ENCODE peak calls at places on chromosomes 3 and 15, in five cellular contexts. One of them, this sample, is unnamed.

GRCh38 chr15:45200799-45201556 is 13.2 kb upstream of the SHF start:
- DNase-seq in endothelial cell: peak; percentile 79
- DNase-seq in kidney tubule cell: peak; percentile 92
- DNase-seq in GM06990: peak; percentile 89
- DNase-seq in sciatic nerve: peak; percentile 93
- DNase-seq in this sample: peak; percentile 86

GRCh38 chr15:98745179-98745578 is 96.8 kb downstream of the IGF1R start:
- DNase-seq in endothelial cell: no peak
- DNase-seq in kidney tubule cell: peak; percentile 58
- DNase-seq in GM06990: no peak
- DNase-seq in sciatic nerve: no peak
- DNase-seq in this sample: no peak

GRCh38 chr15:58933311-58934113 is at the start of gene SLTM:
- DNase-seq in endothelial cell: peak; percentile 94
- DNase-seq in kidney tubule cell: peak; percentile 96
- DNase-seq in GM06990: peak; percentile 99
- DNase-seq in sciatic nerve: peak; percentile 94
- DNase-seq in this sample: peak; percentile 98

GRCh38 chr3:13463618-13464400 is 16.3 kb upstream of the HDAC11 start:
- DNase-seq in endothelial cell: no peak
- DNase-seq in kidney tubule cell: no peak
- DNase-seq in GM06990: no peak
- DNase-seq in sciatic nerve: no peak
- DNase-seq in this sample: no peak

GRCh38 chr3:197266331-197266730 is 32.1 kb downstream of the DLG1 start:
- DNase-seq in endothelial cell: no peak
- DNase-seq in kidney tubule cell: no peak
- DNase-seq in GM06990: no peak
- DNase-seq in sciatic nerve: no peak
- DNase-seq in this sample: no peak

GRCh38 chr3:185153170-185153733 is 392 bp upstream of the C3orf70 start:
- DNase-seq in endothelial cell: peak; percentile 33
- DNase-seq in kidney tubule cell: no peak
- DNase-seq in GM06990: no peak
- DNase-seq in sciatic nerve: peak; percentile 63
- DNase-seq in this sample: peak; percentile 36

GRCh38 chr3:72523409-72524172 is 324.7 kb downstream of the SHQ1 start:
- DNase-seq in endothelial cell: no peak
- DNase-seq in kidney tubule cell: no peak
- DNase-seq in GM06990: peak; percentile 62
- DNase-seq in sciatic nerve: no peak
- DNase-seq in this sample: peak; percentile 60

GRCh38 chr3:113136071-113136470 is 75.3 kb upstream of the BOC start:
- DNase-seq in endothelial cell: no peak
- DNase-seq in kidney tubule cell: peak; percentile 29
- DNase-seq in GM06990: no peak
- DNase-seq in sciatic nerve: no peak
- DNase-seq in this sample: peak; percentile 13

GRCh38 chr15:69143756-69144436 is 16.5 kb upstream of the GLCE start:
- DNase-seq in endothelial cell: no peak
- DNase-seq in kidney tubule cell: no peak
- DNase-seq in GM06990: no peak
- DNase-seq in sciatic nerve: no peak
- DNase-seq in this sample: no peak

This sample was measured in erythroblast.